ENCODE peak calls at places on chromosomes 2 and 18, in six cellular contexts. P is GM23338, D is lung, O is A673, J is endothelial cell of umbilical vein, R is endodermal cell. L is an unnamed sample.

GRCh38 chr18:76364282-76365259 is 130.5 kb downstream of the ZNF516 start:
- DNase-seq in P (no peak), D (no peak), O (no peak), J (no peak), R (no peak), L (no peak)

GRCh38 chr2:169478339-169478738 is 955 bp upstream of the BBS5 start:
- DNase-seq in P (no peak), D (no peak), O (no peak), J (peak; percentile 80), R (no peak), L (no peak)

GRCh38 chr2:176126929-176127768 is 2.4 kb upstream of the HOXD8 start:
- DNase-seq in P (peak; percentile 78), D (peak; percentile 55), O (peak; percentile 87), J (peak; percentile 68), R (peak; percentile 83), L (peak; percentile 64)

GRCh38 chr2:217816396-217816869 is 186.4 kb downstream of the TNS1 start:
- DNase-seq in P (no peak), D (no peak), O (no peak), J (peak; percentile 96), R (no peak), L (no peak)

GRCh38 chr2:106107509-106108131 is 86.5 kb downstream of the UXS1 start:
- DNase-seq in P (no peak), D (no peak), O (no peak), J (no peak), R (no peak), L (no peak)

GRCh38 chr2:110858135-110858737 is 125.9 kb downstream of the ACOXL start:
- DNase-seq in P (peak; percentile 29), D (no peak), O (no peak), J (no peak), R (no peak), L (no peak)

GRCh38 chr2:222088561-222088960 is 210.2 kb downstream of the PAX3 start:
- DNase-seq in P (no peak), D (no peak), O (no peak), J (no peak), R (no peak), L (no peak)

GRCh38 chr2:163191372-163191771 is 352.8 kb upstream of the KCNH7 start:
- DNase-seq in P (peak; percentile 69), D (no peak), O (peak; percentile 42), J (peak; percentile 64), R (no peak), L (peak; percentile 9)

GRCh38 chr2:43714164-43714563 is 37.9 kb upstream of the C1GALT1C1L start:
- DNase-seq in P (no peak), D (no peak), O (peak; percentile 66), J (peak; percentile 73), R (no peak), L (no peak)

GRCh38 chr2:149877913-149878312 is 290.3 kb upstream of the MMADHC start:
- DNase-seq in P (no peak), D (no peak), O (no peak), J (peak; percentile 69), R (no peak), L (no peak)

GRCh38 chr2:172253190-172254052 is 150.7 kb upstream of the DLX2 start:
- DNase-seq in P (no peak), D (peak; percentile 60), O (peak; percentile 93), J (peak; percentile 99), R (no peak), L (peak; percentile 38)

GRCh38 chr2:605674-606608 is 71.3 kb downstream of the TMEM18 start:
- DNase-seq in P (no peak), D (no peak), O (no peak), J (no peak), R (peak; percentile 36), L (no peak)

GRCh38 chr2:122514451-122514996 is 759.1 kb downstream of the TSN start:
- DNase-seq in P (no peak), D (no peak), O (peak; percentile 69), J (no peak), R (no peak), L (no peak)

GRCh38 chr2:207423886-207424285 is 105.9 kb upstream of the CREB1 start:
- DNase-seq in P (no peak), D (no peak), O (no peak), J (no peak), R (no peak), L (no peak)

DNA sequence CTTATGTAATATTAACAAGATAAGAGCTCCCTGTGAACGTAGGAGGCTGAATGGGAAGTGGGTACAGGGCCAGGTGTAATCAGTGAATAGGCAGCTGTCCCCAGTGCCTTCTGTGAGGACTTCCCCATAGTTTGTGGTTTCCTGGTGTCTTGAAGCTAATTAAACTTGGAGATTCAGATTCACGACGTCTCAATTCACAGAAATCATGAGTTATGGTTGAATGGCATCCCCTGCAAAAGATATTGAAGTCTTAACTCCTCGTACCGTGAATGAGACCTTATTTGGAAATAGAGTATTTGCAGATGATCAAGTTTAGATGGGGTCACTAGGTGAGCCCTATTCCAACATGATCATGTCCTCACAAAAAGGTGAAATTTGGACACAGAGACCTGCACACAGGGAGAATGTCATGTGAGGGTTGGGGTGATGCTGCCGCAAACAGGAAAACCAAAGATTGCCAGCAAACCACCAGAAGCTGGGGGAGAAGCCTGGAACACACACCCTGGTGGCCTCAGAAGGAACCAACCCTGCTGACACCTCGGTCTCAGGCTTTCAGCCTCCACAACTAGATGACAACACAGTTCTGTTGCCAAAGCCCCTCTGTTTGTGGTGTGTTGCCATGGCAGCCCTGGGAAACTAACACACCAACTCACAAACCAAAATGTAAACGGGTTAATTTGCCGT is 13.2 kb downstream of the ARL4C start:
- DNase-seq in P (peak; percentile 51), D (no peak), O (no peak), J (no peak), R (peak; percentile 80), L (no peak)
- H3K4me3 ChIP-seq in P (no peak overlapping the region), D (no peak overlapping the region), O (no peak overlapping the region), J (no peak overlapping the region), R (no peak overlapping the region), L (no peak overlapping the region)

GRCh38 chr18:11548367-11548766 is 61.0 kb upstream of the SLC35G4 start:
- DNase-seq in P (no peak), D (no peak), O (no peak), J (no peak), R (no peak), L (no peak)

GRCh38 chr18:11553098-11553940 is 56.1 kb upstream of the SLC35G4 start:
- DNase-seq in P (peak; percentile 82), D (no peak), O (peak; percentile 63), J (peak; percentile 59), R (peak; percentile 88), L (peak; percentile 16)

GRCh38 chr18:11544060-11544633 is 65.2 kb upstream of the SLC35G4 start:
- DNase-seq in P (no peak), D (no peak), O (no peak), J (no peak), R (no peak), L (no peak)

GRCh38 chr18:11548940-11549551 is 60.4 kb upstream of the SLC35G4 start:
- DNase-seq in P (no peak), D (no peak), O (no peak), J (no peak), R (no peak), L (no peak)
- H3K36me3 ChIP-seq in P (no peaks in the 10 kb centered on the region), D (no peaks in the 10 kb centered on the region), O (no peaks in the 10 kb centered on the region), J (no peaks in the 10 kb centered on the region), R (no peaks in the 10 kb centered on the region), L (no peaks in the 10 kb centered on the region)

GRCh38 chr18:67672142-67672541 is 155.6 kb upstream of the DSEL start:
- DNase-seq in P (no peak), D (no peak), O (no peak), J (no peak), R (no peak), L (no peak)
- H3K4me1 ChIP-seq in P (peaks cover 6% of the 10 kb centered on the region), D (no peaks in the 10 kb centered on the region), O (peaks cover 4% of the 10 kb centered on the region), J (no peaks in the 10 kb centered on the region), R (no peaks in the 10 kb centered on the region), L (no peaks in the 10 kb centered on the region)

GRCh38 chr2:24915796-24916195 is 4.2 kb downstream of the ADCY3 start:
- DNase-seq in P (no peak), D (no peak), O (no peak), J (no peak), R (no peak), L (no peak)

GRCh38 chr2:24918326-24919099 is 1.5 kb downstream of the ADCY3 start:
- DNase-seq in P (no peak), D (no peak), O (no peak), J (no peak), R (no peak), L (no peak)

GRCh38 chr2:24919100-24919976 is 699 bp downstream of the ADCY3 start:
- DNase-seq in P (peak; percentile 50), D (no peak), O (peak; percentile 29), J (no peak), R (peak; percentile 71), L (no peak)

GRCh38 chr2:24917731-24918325 is 2.2 kb downstream of the ADCY3 start:
- DNase-seq in P (no peak), D (no peak), O (no peak), J (no peak), R (no peak), L (no peak)

DNA sequence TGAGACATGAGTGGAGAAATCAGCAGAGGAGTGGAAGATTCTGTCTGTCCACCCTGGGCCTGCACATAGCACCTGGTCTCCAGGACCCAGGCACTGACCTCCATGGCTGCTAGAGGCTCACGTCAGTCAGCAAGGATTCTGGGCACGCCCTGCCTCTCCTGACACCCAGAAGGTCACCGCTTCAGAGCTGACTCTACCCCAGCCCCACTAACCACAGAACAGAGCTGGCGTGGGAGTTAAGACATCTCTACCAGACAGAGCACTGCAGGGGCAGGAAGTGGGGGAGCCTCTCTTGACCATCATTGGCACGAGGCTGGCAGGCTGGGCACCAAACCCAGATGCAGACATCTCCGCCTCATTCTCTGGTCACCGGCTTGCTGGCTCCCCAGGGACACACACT is 3.0 kb downstream of the ADCY3 start:
- DNase-seq in P (no peak), D (no peak), O (no peak), J (no peak), R (no peak), L (no peak)
- H3K4me3 ChIP-seq in P (no peak overlapping the region), D (no peak overlapping the region), O (no peak overlapping the region), J (no peak overlapping the region), R (no peak overlapping the region), L (no peak overlapping the region)

DNA sequence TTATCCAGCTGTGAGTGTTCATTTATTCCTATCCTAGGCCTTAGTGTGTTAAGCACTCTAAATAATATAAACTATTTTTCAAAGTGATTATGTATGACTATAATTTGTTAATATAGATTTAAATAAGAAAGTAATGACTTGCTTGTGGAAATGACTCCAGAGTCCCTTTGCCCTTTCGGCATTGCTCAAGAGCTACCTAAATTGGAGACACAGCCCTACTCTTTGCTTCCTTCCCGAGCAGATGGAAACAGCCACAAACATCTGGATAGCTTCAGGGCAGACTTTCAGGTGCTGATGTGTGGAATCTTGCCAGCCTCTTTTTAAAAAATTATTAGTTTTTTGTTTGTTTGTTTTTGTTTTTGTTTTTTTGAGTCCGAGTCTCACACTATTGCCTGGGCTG is 44.0 kb downstream of the SUMO1 start:
- DNase-seq in P (no peak), D (no peak), O (no peak), J (no peak), R (no peak), L (no peak)
- H3K36me3 ChIP-seq in P (no peaks in the 10 kb centered on the region), D (no peaks in the 10 kb centered on the region), O (no peaks in the 10 kb centered on the region), J (no peaks in the 10 kb centered on the region), R (no peaks in the 10 kb centered on the region), L (no peaks in the 10 kb centered on the region)

L was measured in BE2C.